ENCODE peak calls at places on chromosome 16, in nine cellular contexts. One of them, this sample, is unnamed. For H3K27me3, the result is how much of the 10 kb centered on the place peaks cover.

GRCh38 chr16:49483651-49484451 is 110.2 kb downstream of the C16orf78 start:
- DNase-seq in CD4-positive, alpha-beta T cell: no peak
- DNase-seq in thoracic aorta: no peak
- DNase-seq in upper lobe of right lung: peak
- DNase-seq in fibroblast of lung: no peak
- DNase-seq in lung: no peak
- DNase-seq in IMR-90: no peak
- DNase-seq in cardiac muscle cell: no peak
- DNase-seq in neural progenitor cell: no peak
- DNase-seq in this sample: no peak

GRCh38 chr16:58464916-58465731 is 34.8 kb upstream of the NDRG4 start:
- DNase-seq in CD4-positive, alpha-beta T cell: no peak
- DNase-seq in thoracic aorta: no peak
- DNase-seq in upper lobe of right lung: no peak
- DNase-seq in fibroblast of lung: peak
- DNase-seq in lung: no peak
- DNase-seq in IMR-90: no peak
- DNase-seq in cardiac muscle cell: no peak
- DNase-seq in neural progenitor cell: peak
- DNase-seq in this sample: no peak

GRCh38 chr16:10362077-10362863 is 23.6 kb upstream of the ATF7IP2 start:
- DNase-seq in CD4-positive, alpha-beta T cell: no peak
- DNase-seq in thoracic aorta: no peak
- DNase-seq in upper lobe of right lung: no peak
- DNase-seq in fibroblast of lung: peak
- DNase-seq in lung: no peak
- DNase-seq in IMR-90: no peak
- DNase-seq in cardiac muscle cell: no peak
- DNase-seq in neural progenitor cell: no peak
- DNase-seq in this sample: no peak

GRCh38 chr16:66167564-66168291 is 198.8 kb upstream of the CDH5 start:
- DNase-seq in CD4-positive, alpha-beta T cell: no peak
- DNase-seq in thoracic aorta: no peak
- DNase-seq in upper lobe of right lung: no peak
- DNase-seq in fibroblast of lung: peak
- DNase-seq in lung: no peak
- DNase-seq in IMR-90: peak
- DNase-seq in cardiac muscle cell: peak
- DNase-seq in neural progenitor cell: peak
- DNase-seq in this sample: no peak

GRCh38 chr16:17078950-17079631 is 391.7 kb downstream of the XYLT1 start:
- DNase-seq in CD4-positive, alpha-beta T cell: no peak
- DNase-seq in thoracic aorta: no peak
- DNase-seq in upper lobe of right lung: no peak
- DNase-seq in fibroblast of lung: no peak
- DNase-seq in lung: no peak
- DNase-seq in IMR-90: no peak
- DNase-seq in cardiac muscle cell: no peak
- DNase-seq in neural progenitor cell: no peak
- DNase-seq in this sample: no peak

GRCh38 chr16:68700120-68700519 is 37.0 kb upstream of the CDH1 start:
- DNase-seq in CD4-positive, alpha-beta T cell: no peak
- DNase-seq in thoracic aorta: no peak
- DNase-seq in upper lobe of right lung: no peak
- DNase-seq in fibroblast of lung: peak
- DNase-seq in lung: no peak
- DNase-seq in IMR-90: peak
- DNase-seq in cardiac muscle cell: peak
- DNase-seq in neural progenitor cell: no peak
- DNase-seq in this sample: no peak

GRCh38 chr16:84029297-84030096 is 13.1 kb downstream of the SLC38A8 start:
- DNase-seq in CD4-positive, alpha-beta T cell: no peak
- DNase-seq in thoracic aorta: no peak
- DNase-seq in upper lobe of right lung: no peak
- DNase-seq in fibroblast of lung: no peak
- DNase-seq in lung: no peak
- DNase-seq in IMR-90: no peak
- DNase-seq in cardiac muscle cell: no peak
- DNase-seq in neural progenitor cell: no peak
- DNase-seq in this sample: no peak

GRCh38 chr16:71367243-71367976 is 8.9 kb downstream of the CALB2 start:
- DNase-seq in CD4-positive, alpha-beta T cell: no peak
- DNase-seq in thoracic aorta: no peak
- DNase-seq in upper lobe of right lung: peak
- DNase-seq in fibroblast of lung: peak
- DNase-seq in lung: no peak
- DNase-seq in IMR-90: peak
- DNase-seq in cardiac muscle cell: peak
- DNase-seq in neural progenitor cell: peak
- DNase-seq in this sample: peak

GRCh38 chr16:10849736-10850477 is 27.1 kb upstream of the CIITA start:
- DNase-seq in CD4-positive, alpha-beta T cell: no peak
- DNase-seq in thoracic aorta: no peak
- DNase-seq in upper lobe of right lung: no peak
- DNase-seq in fibroblast of lung: no peak
- DNase-seq in lung: no peak
- DNase-seq in IMR-90: no peak
- DNase-seq in cardiac muscle cell: no peak
- DNase-seq in neural progenitor cell: no peak
- DNase-seq in this sample: no peak

GRCh38 chr16:17404903-17405691 is 65.7 kb downstream of the XYLT1 start:
- DNase-seq in CD4-positive, alpha-beta T cell: no peak
- DNase-seq in thoracic aorta: peak
- DNase-seq in upper lobe of right lung: peak
- DNase-seq in fibroblast of lung: peak
- DNase-seq in lung: peak
- DNase-seq in IMR-90: peak
- DNase-seq in cardiac muscle cell: peak
- DNase-seq in neural progenitor cell: no peak
- DNase-seq in this sample: peak

GRCh38 chr16:30185141-30185682 is 1.8 kb downstream of the CORO1A start:
- DNase-seq in CD4-positive, alpha-beta T cell: peak
- DNase-seq in thoracic aorta: no peak
- DNase-seq in upper lobe of right lung: peak
- DNase-seq in fibroblast of lung: no peak
- DNase-seq in lung: no peak
- DNase-seq in IMR-90: no peak
- DNase-seq in cardiac muscle cell: no peak
- DNase-seq in neural progenitor cell: no peak
- DNase-seq in this sample: no peak

GRCh38 chr16:30186782-30187555 is 3.6 kb downstream of the CORO1A start:
- DNase-seq in CD4-positive, alpha-beta T cell: peak
- DNase-seq in thoracic aorta: no peak
- DNase-seq in upper lobe of right lung: peak
- DNase-seq in fibroblast of lung: no peak
- DNase-seq in lung: peak
- DNase-seq in IMR-90: no peak
- DNase-seq in cardiac muscle cell: peak
- DNase-seq in neural progenitor cell: peak
- DNase-seq in this sample: peak

GRCh38 chr16:30186444-30186781 is 3.0 kb downstream of the CORO1A start:
- DNase-seq in CD4-positive, alpha-beta T cell: no peak
- DNase-seq in thoracic aorta: no peak
- DNase-seq in upper lobe of right lung: no peak
- DNase-seq in fibroblast of lung: no peak
- DNase-seq in lung: no peak
- DNase-seq in IMR-90: no peak
- DNase-seq in cardiac muscle cell: no peak
- DNase-seq in neural progenitor cell: no peak
- DNase-seq in this sample: no peak

GRCh38 chr16:30184430-30185140 is 1.2 kb downstream of the CORO1A start:
- DNase-seq in CD4-positive, alpha-beta T cell: peak
- DNase-seq in thoracic aorta: no peak
- DNase-seq in upper lobe of right lung: peak
- DNase-seq in fibroblast of lung: no peak
- DNase-seq in lung: peak
- DNase-seq in IMR-90: no peak
- DNase-seq in cardiac muscle cell: no peak
- DNase-seq in neural progenitor cell: no peak
- DNase-seq in this sample: no peak

DNA sequence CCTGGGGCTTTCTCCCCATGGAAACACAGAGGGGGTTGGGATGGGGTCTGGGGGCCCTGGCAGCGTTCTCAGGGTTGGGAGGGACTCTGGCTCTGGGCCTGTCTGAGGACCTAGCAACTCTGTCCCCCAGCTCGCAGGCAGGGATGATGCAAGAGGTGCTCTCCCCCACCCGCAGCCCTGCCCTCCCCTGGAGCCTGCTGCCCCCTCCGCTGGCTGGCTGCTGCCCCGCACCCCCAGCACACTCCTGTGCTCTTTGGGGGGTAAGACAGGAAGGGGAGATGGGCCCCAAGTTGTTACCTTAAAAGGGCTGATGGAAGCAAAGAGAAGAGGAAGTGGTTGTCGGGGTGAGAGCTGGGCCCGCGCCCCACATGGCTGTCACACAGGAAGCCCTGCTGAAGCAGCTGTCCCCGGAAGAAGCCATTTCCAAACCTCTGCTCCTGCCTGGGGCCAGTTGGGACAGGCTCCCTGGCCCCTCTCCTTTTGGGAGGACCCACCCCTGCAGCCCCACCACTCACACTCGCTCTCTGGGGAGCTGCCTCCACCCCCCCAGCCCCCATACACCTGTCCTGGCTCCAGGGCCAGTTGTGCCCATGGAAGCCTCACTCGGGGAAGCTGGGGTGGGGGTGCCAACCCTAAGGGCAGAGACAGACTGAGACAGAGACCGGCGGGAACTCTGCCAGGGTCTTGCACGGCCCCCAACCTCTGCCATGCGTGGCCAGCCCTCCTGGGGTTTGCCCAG is 2.5 kb downstream of the CORO1A start:
- DNase-seq in CD4-positive, alpha-beta T cell: peak
- DNase-seq in thoracic aorta: no peak
- DNase-seq in upper lobe of right lung: peak
- DNase-seq in fibroblast of lung: no peak
- DNase-seq in lung: peak
- DNase-seq in IMR-90: no peak
- DNase-seq in cardiac muscle cell: no peak
- DNase-seq in neural progenitor cell: no peak
- DNase-seq in this sample: no peak
- H3K27ac ChIP-seq in CD4-positive, alpha-beta T cell: peak
- H3K27ac ChIP-seq in thoracic aorta: no peak
- H3K27ac ChIP-seq in upper lobe of right lung: peak
- H3K27ac ChIP-seq in fibroblast of lung: no peak
- H3K27ac ChIP-seq in lung: peak
- H3K27ac ChIP-seq in IMR-90: no peak
- H3K27ac ChIP-seq in cardiac muscle cell: no peak
- H3K27ac ChIP-seq in neural progenitor cell: no peak
- H3K27ac ChIP-seq in this sample: no peak

GRCh38 chr16:12754824-12755543 is 48.7 kb downstream of the CPPED1 start:
- DNase-seq in CD4-positive, alpha-beta T cell: no peak
- DNase-seq in thoracic aorta: no peak
- DNase-seq in upper lobe of right lung: no peak
- DNase-seq in fibroblast of lung: no peak
- DNase-seq in lung: no peak
- DNase-seq in IMR-90: no peak
- DNase-seq in cardiac muscle cell: no peak
- DNase-seq in neural progenitor cell: no peak
- DNase-seq in this sample: no peak
- TF ChIP-seq CTCF in CD4-positive, alpha-beta T cell: no peak
- TF ChIP-seq CTCF in thoracic aorta: no peak
- TF ChIP-seq CTCF in upper lobe of right lung: no peak
- TF ChIP-seq CTCF in fibroblast of lung: no peak
- TF ChIP-seq CTCF in lung: no peak
- TF ChIP-seq CTCF in IMR-90: no peak
- TF ChIP-seq CTCF in cardiac muscle cell: no peak
- TF ChIP-seq CTCF in neural progenitor cell: no peak
- TF ChIP-seq CTCF in this sample: no peak

GRCh38 chr16:57435838-57436237 is 11.3 kb downstream of the CIAPIN1 start:
- DNase-seq in CD4-positive, alpha-beta T cell: no peak
- DNase-seq in thoracic aorta: no peak
- DNase-seq in upper lobe of right lung: no peak
- DNase-seq in fibroblast of lung: no peak
- DNase-seq in lung: no peak
- DNase-seq in IMR-90: no peak
- DNase-seq in cardiac muscle cell: no peak
- DNase-seq in neural progenitor cell: no peak
- DNase-seq in this sample: no peak
- H3K27me3 ChIP-seq in CD4-positive, alpha-beta T cell: under half
- H3K27me3 ChIP-seq in thoracic aorta: under half
- H3K27me3 ChIP-seq in upper lobe of right lung: under half
- H3K27me3 ChIP-seq in fibroblast of lung: under half
- H3K27me3 ChIP-seq in lung: under half
- H3K27me3 ChIP-seq in IMR-90: under half
- H3K27me3 ChIP-seq in cardiac muscle cell: under half
- H3K27me3 ChIP-seq in neural progenitor cell: under half
- H3K27me3 ChIP-seq in this sample: under half

GRCh38 chr16:85689285-85689949 is 663 bp upstream of the GINS2 start:
- DNase-seq in CD4-positive, alpha-beta T cell: no peak
- DNase-seq in thoracic aorta: no peak
- DNase-seq in upper lobe of right lung: no peak
- DNase-seq in fibroblast of lung: no peak
- DNase-seq in lung: no peak
- DNase-seq in IMR-90: no peak
- DNase-seq in cardiac muscle cell: no peak
- DNase-seq in neural progenitor cell: no peak
- DNase-seq in this sample: no peak

GRCh38 chr16:85689950-85690320 is 1.2 kb upstream of the GINS2 start:
- DNase-seq in CD4-positive, alpha-beta T cell: no peak
- DNase-seq in thoracic aorta: no peak
- DNase-seq in upper lobe of right lung: no peak
- DNase-seq in fibroblast of lung: no peak
- DNase-seq in lung: no peak
- DNase-seq in IMR-90: no peak
- DNase-seq in cardiac muscle cell: no peak
- DNase-seq in neural progenitor cell: peak
- DNase-seq in this sample: no peak

GRCh38 chr16:85687651-85688471 is 893 bp downstream of the GINS2 start:
- DNase-seq in CD4-positive, alpha-beta T cell: no peak
- DNase-seq in thoracic aorta: no peak
- DNase-seq in upper lobe of right lung: no peak
- DNase-seq in fibroblast of lung: no peak
- DNase-seq in lung: no peak
- DNase-seq in IMR-90: no peak
- DNase-seq in cardiac muscle cell: no peak
- DNase-seq in neural progenitor cell: no peak
- DNase-seq in this sample: no peak

GRCh38 chr16:85686912-85687591 is 1.7 kb downstream of the GINS2 start:
- DNase-seq in CD4-positive, alpha-beta T cell: no peak
- DNase-seq in thoracic aorta: no peak
- DNase-seq in upper lobe of right lung: no peak
- DNase-seq in fibroblast of lung: no peak
- DNase-seq in lung: no peak
- DNase-seq in IMR-90: no peak
- DNase-seq in cardiac muscle cell: no peak
- DNase-seq in neural progenitor cell: no peak
- DNase-seq in this sample: no peak

DNA sequence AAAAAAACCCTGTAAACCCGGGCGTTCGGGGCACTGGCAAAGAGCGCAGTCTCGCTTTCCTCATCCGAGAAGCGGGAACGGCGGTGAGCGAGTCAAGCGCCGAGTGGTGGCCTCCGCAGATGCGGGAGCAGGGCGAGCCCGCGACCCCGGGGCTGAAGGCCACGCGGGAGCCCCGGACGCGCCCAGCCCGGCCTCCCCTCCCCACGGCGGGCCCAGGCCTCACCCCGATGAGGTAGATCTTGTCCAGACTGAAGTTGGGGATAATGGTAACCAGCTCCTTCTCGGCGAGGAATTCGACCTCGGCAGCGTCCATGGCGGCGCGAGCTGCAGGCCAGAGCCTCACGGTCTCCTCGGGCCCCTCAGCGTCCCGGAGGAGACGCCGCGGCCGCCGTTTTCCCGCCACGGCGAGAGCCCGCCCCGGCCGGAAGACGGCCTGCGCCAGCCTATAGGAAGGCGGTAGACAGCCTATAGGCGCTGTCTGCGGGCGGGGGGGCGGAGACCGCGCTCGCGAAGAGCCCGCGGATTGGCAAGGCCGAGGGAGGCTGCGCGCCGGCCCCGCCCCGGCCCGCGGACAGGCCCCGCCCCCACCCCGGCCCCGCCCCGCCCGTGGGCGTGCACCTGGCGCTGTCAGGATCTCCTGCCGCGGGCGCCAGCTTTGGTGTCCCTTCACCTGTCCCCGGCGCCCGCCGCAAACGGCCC is at the start of gene GINS2:
- DNase-seq in CD4-positive, alpha-beta T cell: peak
- DNase-seq in thoracic aorta: peak
- DNase-seq in upper lobe of right lung: peak
- DNase-seq in fibroblast of lung: peak
- DNase-seq in lung: peak
- DNase-seq in IMR-90: peak
- DNase-seq in cardiac muscle cell: peak
- DNase-seq in neural progenitor cell: peak
- DNase-seq in this sample: peak
- H3K27ac ChIP-seq in CD4-positive, alpha-beta T cell: no peak
- H3K27ac ChIP-seq in thoracic aorta: no peak
- H3K27ac ChIP-seq in upper lobe of right lung: no peak
- H3K27ac ChIP-seq in fibroblast of lung: peak
- H3K27ac ChIP-seq in lung: no peak
- H3K27ac ChIP-seq in IMR-90: peak
- H3K27ac ChIP-seq in cardiac muscle cell: no peak
- H3K27ac ChIP-seq in neural progenitor cell: no peak
- H3K27ac ChIP-seq in this sample: no peak

This sample was measured in dorsolateral prefrontal cortex.